ENCODE peak calls at places on chromosomes 12 and 14, in five cellular contexts. H is Peyer's patch, L is brain microvascular endothelial cell, T is ovary, O is body of pancreas. Y is an unnamed sample.

GRCh38 chr12:86389949-86390348 is 133.8 kb upstream of the MGAT4C start:
- DNase-seq in H (no peak), L (peak), T (no peak), O (no peak), Y (no peak)

GRCh38 chr14:32458720-32459119 is 129.6 kb downstream of the AKAP6 start:
- DNase-seq in H (no peak), L (no peak), T (no peak), O (no peak), Y (no peak)

GRCh38 chr14:84323963-84324362 is 1206.0 kb upstream of the FLRT2 start:
- DNase-seq in H (no peak), L (no peak), T (no peak), O (no peak), Y (no peak)

GRCh38 chr12:13462450-13462849 is 265.9 kb downstream of the EMP1 start:
- DNase-seq in H (no peak), L (no peak), T (no peak), O (no peak), Y (no peak)

GRCh38 chr12:103858953-103859601 is 18.0 kb upstream of the NT5DC3 start:
- DNase-seq in H (peak), L (peak), T (peak), O (peak), Y (no peak)

GRCh38 chr14:37587438-37587837 is 7.6 kb downstream of the FOXA1 start:
- DNase-seq in H (no peak), L (no peak), T (no peak), O (no peak), Y (no peak)

GRCh38 chr12:86379337-86379736 is 123.1 kb upstream of the MGAT4C start:
- DNase-seq in H (no peak), L (no peak), T (no peak), O (no peak), Y (no peak)

GRCh38 chr12:49482095-49483051 is 56.5 kb upstream of the KCNH3 start:
- DNase-seq in H (no peak), L (no peak), T (no peak), O (no peak), Y (no peak)

GRCh38 chr14:102659797-102660196 is 67.3 kb downstream of the RCOR1 start:
- DNase-seq in H (no peak), L (peak), T (no peak), O (no peak), Y (no peak)

GRCh38 chr12:122918827-122919226 is 22.9 kb upstream of the VPS37B start:
- DNase-seq in H (no peak), L (no peak), T (no peak), O (no peak), Y (no peak)

GRCh38 chr14:103775506-103775905 is 59.9 kb downstream of the ZFYVE21 start:
- DNase-seq in H (no peak), L (no peak), T (no peak), O (no peak), Y (no peak)

GRCh38 chr12:3452348-3452747 is 38.7 kb upstream of the PRMT8 start:
- DNase-seq in H (no peak), L (no peak), T (no peak), O (no peak), Y (no peak)
- TF ChIP-seq CTCF in H (no peak), L (no peak), T (no peak), O (no peak), Y (no peak)

GRCh38 chr12:22029491-22029890 is 16.5 kb upstream of the CMAS start:
- DNase-seq in H (no peak), L (no peak), T (no peak), O (no peak), Y (no peak)
- TF ChIP-seq CTCF in H (no peak), L (no peak), T (no peak), O (no peak), Y (no peak)

GRCh38 chr12:98419101-98419794 is 96.1 kb upstream of the TMPO start:
- DNase-seq in H (no peak), L (no peak), T (peak), O (no peak), Y (no peak)

GRCh38 chr12:98419795-98420402 is 95.5 kb upstream of the TMPO start:
- DNase-seq in H (no peak), L (no peak), T (no peak), O (no peak), Y (no peak)

GRCh38 chr12:98418357-98419075 is 96.9 kb upstream of the TMPO start:
- DNase-seq in H (peak), L (peak), T (peak), O (peak), Y (no peak)

GRCh38 chr12:98417303-98417702 is 98.1 kb upstream of the TMPO start:
- DNase-seq in H (no peak), L (no peak), T (no peak), O (no peak), Y (no peak)

DNA sequence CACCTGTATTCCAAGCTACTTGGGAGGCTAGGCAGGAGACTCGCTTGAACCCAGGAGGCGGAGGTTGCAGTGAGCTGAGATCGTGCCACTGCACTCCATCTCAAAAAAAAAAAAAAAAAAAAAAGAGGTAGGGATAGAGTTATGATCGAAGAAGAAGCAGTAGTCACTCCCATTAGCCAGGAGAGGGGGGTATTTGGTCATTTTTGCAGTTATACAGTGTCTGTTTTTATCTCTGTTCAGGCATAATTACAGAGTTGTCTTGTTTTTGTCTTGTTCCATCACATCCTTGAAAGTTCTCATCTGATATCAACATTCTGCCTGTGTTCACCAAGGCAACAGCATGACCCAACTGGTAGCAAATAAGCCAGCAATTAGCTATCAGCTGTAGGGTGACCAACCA is 98.5 kb upstream of the TMPO start:
- DNase-seq in H (no peak), L (peak), T (no peak), O (no peak), Y (no peak)
- TF ChIP-seq CTCF in H (no peak), L (no peak), T (no peak), O (no peak), Y (peak)

GRCh38 chr12:98503593-98504367 is 11.6 kb upstream of the TMPO start:
- DNase-seq in H (peak), L (peak), T (peak), O (peak), Y (peak)
- TF ChIP-seq CTCF in H (peak), L (no peak), T (no peak), O (no peak), Y (no peak)

GRCh38 chr14:104927901-104928300 is 3.2 kb downstream of the PLD4 start:
- DNase-seq in H (no peak), L (no peak), T (no peak), O (no peak), Y (no peak)
- TF ChIP-seq CTCF in H (no peak), L (no peak), T (no peak), O (no peak), Y (no peak)

Y was measured in type B pancreatic cell.